ENCODE peak calls at places on chromosomes 12 and 14, in four cellular contexts. One of them, this sample, is unnamed.

GRCh38 chr14:70771781-70772212 is 37.5 kb downstream of the MAP3K9 start:
- DNase-seq in thyroid gland: no peak
- DNase-seq in BJ: no peak
- DNase-seq in Peyer's patch: no peak
- DNase-seq in this sample: no peak

GRCh38 chr14:87869619-87870583 is 123.1 kb downstream of the GALC start:
- DNase-seq in thyroid gland: no peak
- DNase-seq in BJ: peak; percentile 54
- DNase-seq in Peyer's patch: no peak
- DNase-seq in this sample: peak; percentile 81

GRCh38 chr12:29275834-29276233 is 105.1 kb downstream of the ERGIC2 start:
- DNase-seq in thyroid gland: no peak
- DNase-seq in BJ: no peak
- DNase-seq in Peyer's patch: no peak
- DNase-seq in this sample: no peak

GRCh38 chr12:59820594-59821011 is 224.8 kb downstream of the SLC16A7 start:
- DNase-seq in thyroid gland: no peak
- DNase-seq in BJ: peak; percentile 39
- DNase-seq in Peyer's patch: no peak
- DNase-seq in this sample: no peak

GRCh38 chr12:5083955-5084849 is 40.5 kb downstream of the KCNA5 start:
- DNase-seq in thyroid gland: no peak
- DNase-seq in BJ: peak; percentile 10
- DNase-seq in Peyer's patch: no peak
- DNase-seq in this sample: peak; percentile 4

GRCh38 chr14:104657114-104657524 is 32.3 kb upstream of the INF2 start:
- DNase-seq in thyroid gland: no peak
- DNase-seq in BJ: no peak
- DNase-seq in Peyer's patch: no peak
- DNase-seq in this sample: no peak

GRCh38 chr14:61547186-61548121 is 147.9 kb upstream of the HIF1A start:
- DNase-seq in thyroid gland: no peak
- DNase-seq in BJ: no peak
- DNase-seq in Peyer's patch: no peak
- DNase-seq in this sample: no peak

GRCh38 chr12:116863275-116863767 is 17.9 kb downstream of the HRK start:
- DNase-seq in thyroid gland: no peak
- DNase-seq in BJ: peak; percentile 41
- DNase-seq in Peyer's patch: no peak
- DNase-seq in this sample: no peak

GRCh38 chr14:31864937-31865855 is 211.9 kb upstream of the ARHGAP5 start:
- DNase-seq in thyroid gland: no peak
- DNase-seq in BJ: no peak
- DNase-seq in Peyer's patch: no peak
- DNase-seq in this sample: no peak

GRCh38 chr14:95490727-95491451 is 25.6 kb downstream of the SYNE3 start:
- DNase-seq in thyroid gland: no peak
- DNase-seq in BJ: no peak
- DNase-seq in Peyer's patch: peak; percentile 68
- DNase-seq in this sample: no peak

GRCh38 chr12:53770281-53770680 is 18.5 kb upstream of the CISTR start:
- DNase-seq in thyroid gland: no peak
- DNase-seq in BJ: peak; percentile 96
- DNase-seq in Peyer's patch: no peak
- DNase-seq in this sample: peak; percentile 19

GRCh38 chr12:3176754-3177153 is 99.6 kb downstream of the TSPAN9 start:
- DNase-seq in thyroid gland: no peak
- DNase-seq in BJ: no peak
- DNase-seq in Peyer's patch: no peak
- DNase-seq in this sample: no peak

GRCh38 chr12:55728185-55728931 is 451 bp downstream of the CD63 start:
- DNase-seq in thyroid gland: peak; percentile 88
- DNase-seq in BJ: no peak
- DNase-seq in Peyer's patch: peak; percentile 83
- DNase-seq in this sample: no peak

GRCh38 chr12:107564946-107565345 is 120.7 kb upstream of the PWP1 start:
- DNase-seq in thyroid gland: peak; percentile 41
- DNase-seq in BJ: no peak
- DNase-seq in Peyer's patch: no peak
- DNase-seq in this sample: no peak

GRCh38 chr14:70822706-70823185 is 13.4 kb upstream of the MAP3K9 start:
- DNase-seq in thyroid gland: peak; percentile 39
- DNase-seq in BJ: no peak
- DNase-seq in Peyer's patch: peak; percentile 81
- DNase-seq in this sample: no peak

GRCh38 chr12:106289196-106289681 is 13.3 kb upstream of the TCP11L2 start:
- DNase-seq in thyroid gland: no peak
- DNase-seq in BJ: no peak
- DNase-seq in Peyer's patch: no peak
- DNase-seq in this sample: no peak

GRCh38 chr12:31322651-31323248 is 3.2 kb downstream of the SINHCAF start:
- DNase-seq in thyroid gland: no peak
- DNase-seq in BJ: no peak
- DNase-seq in Peyer's patch: no peak
- DNase-seq in this sample: no peak

GRCh38 chr12:22797686-22798085 is 172.7 kb downstream of the ETNK1 start:
- DNase-seq in thyroid gland: no peak
- DNase-seq in BJ: no peak
- DNase-seq in Peyer's patch: no peak
- DNase-seq in this sample: no peak

GRCh38 chr14:93950948-93951668 is 24.0 kb downstream of the FAM181A start:
- DNase-seq in thyroid gland: no peak
- DNase-seq in BJ: no peak
- DNase-seq in Peyer's patch: no peak
- DNase-seq in this sample: no peak

GRCh38 chr12:80589091-80589490 is 118.3 kb upstream of the MYF6 start:
- DNase-seq in thyroid gland: no peak
- DNase-seq in BJ: no peak
- DNase-seq in Peyer's patch: no peak
- DNase-seq in this sample: no peak

GRCh38 chr12:29066061-29066588 is 83.0 kb upstream of the FAR2 start:
- DNase-seq in thyroid gland: no peak
- DNase-seq in BJ: no peak
- DNase-seq in Peyer's patch: no peak
- DNase-seq in this sample: no peak

GRCh38 chr14:89486961-89487360 is 69.9 kb upstream of the FOXN3 start:
- DNase-seq in thyroid gland: no peak
- DNase-seq in BJ: no peak
- DNase-seq in Peyer's patch: no peak
- DNase-seq in this sample: no peak

GRCh38 chr14:89493406-89493805 is 76.4 kb upstream of the FOXN3 start:
- DNase-seq in thyroid gland: no peak
- DNase-seq in BJ: no peak
- DNase-seq in Peyer's patch: no peak
- DNase-seq in this sample: no peak

GRCh38 chr14:89491701-89492381 is 74.8 kb upstream of the FOXN3 start:
- DNase-seq in thyroid gland: no peak
- DNase-seq in BJ: no peak
- DNase-seq in Peyer's patch: no peak
- DNase-seq in this sample: no peak

GRCh38 chr14:89486505-89486904 is 69.5 kb upstream of the FOXN3 start:
- DNase-seq in thyroid gland: no peak
- DNase-seq in BJ: no peak
- DNase-seq in Peyer's patch: no peak
- DNase-seq in this sample: no peak

GRCh38 chr14:89489796-89490506 is 72.9 kb upstream of the FOXN3 start:
- DNase-seq in thyroid gland: no peak
- DNase-seq in BJ: no peak
- DNase-seq in Peyer's patch: no peak
- DNase-seq in this sample: no peak
- H3K4me3 ChIP-seq in thyroid gland: no peak overlapping the region
- H3K4me3 ChIP-seq in BJ: peak overlapping the region; percentile 12
- H3K4me3 ChIP-seq in Peyer's patch: no peak overlapping the region
- H3K4me3 ChIP-seq in this sample: no peak overlapping the region

DNA sequence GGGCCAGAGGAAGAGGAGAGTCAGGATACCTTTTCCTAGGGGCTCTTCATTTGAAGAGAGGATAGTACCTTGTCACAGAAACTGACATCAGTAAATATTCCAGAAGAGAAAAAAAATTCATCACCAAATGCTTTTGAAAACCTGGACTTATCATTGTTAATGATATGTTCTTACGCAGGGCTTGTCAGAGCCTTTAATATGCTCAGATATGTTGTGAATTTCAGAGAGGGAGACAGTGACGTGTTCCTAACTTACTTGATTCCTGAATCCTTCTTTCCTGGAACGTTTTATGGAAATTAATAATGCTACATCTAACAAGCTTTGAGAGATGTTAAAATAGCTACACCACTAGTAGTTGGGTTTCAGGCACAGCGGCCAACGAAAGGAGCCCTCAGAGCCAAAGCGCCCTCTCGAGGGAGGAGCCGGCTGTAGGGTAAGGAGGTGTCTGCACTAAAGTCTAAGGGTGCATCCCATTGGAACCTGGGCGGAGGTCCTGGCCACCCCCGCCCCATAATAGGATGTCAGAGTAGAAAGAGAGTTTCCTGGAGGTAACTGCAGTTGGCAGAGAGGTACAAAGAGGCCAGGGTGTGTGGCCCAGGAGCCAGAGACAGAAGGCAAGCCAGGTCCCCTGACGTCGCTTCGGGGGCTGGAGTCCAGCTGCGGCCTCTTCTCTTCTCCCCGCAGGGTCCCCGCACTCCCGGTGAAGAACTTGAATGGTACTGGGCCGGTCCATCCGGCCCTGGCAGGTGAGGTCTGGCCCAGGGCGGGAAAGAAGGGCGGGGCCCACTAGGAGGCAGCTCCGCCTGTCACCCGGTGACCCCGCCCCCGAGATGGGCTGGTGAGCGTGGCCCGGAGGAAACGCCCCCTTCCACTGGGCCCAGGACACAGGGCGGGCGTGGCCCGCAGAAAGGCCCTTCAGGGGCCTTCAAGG is 36.2 kb downstream of the DTX1 start:
- DNase-seq in thyroid gland: peak; percentile 83
- DNase-seq in BJ: no peak
- DNase-seq in Peyer's patch: peak; percentile 72
- DNase-seq in this sample: no peak
- TF ChIP-seq CTCF in thyroid gland: no peak
- TF ChIP-seq CTCF in BJ: no peak
- TF ChIP-seq CTCF in Peyer's patch: no peak
- TF ChIP-seq CTCF in this sample: peak; percentile 40

GRCh38 chr14:77580477-77580876 is 36.0 kb downstream of the SPTLC2 start:
- DNase-seq in thyroid gland: peak; percentile 51
- DNase-seq in BJ: no peak
- DNase-seq in Peyer's patch: no peak
- DNase-seq in this sample: no peak

GRCh38 chr14:77582511-77582910 is 33.9 kb downstream of the SPTLC2 start:
- DNase-seq in thyroid gland: no peak
- DNase-seq in BJ: no peak
- DNase-seq in Peyer's patch: no peak
- DNase-seq in this sample: no peak

GRCh38 chr14:77579760-77580159 is 36.7 kb downstream of the SPTLC2 start:
- DNase-seq in thyroid gland: no peak
- DNase-seq in BJ: peak; percentile 54
- DNase-seq in Peyer's patch: no peak
- DNase-seq in this sample: no peak

GRCh38 chr14:77579065-77579464 is 37.4 kb downstream of the SPTLC2 start:
- DNase-seq in thyroid gland: no peak
- DNase-seq in BJ: peak; percentile 69
- DNase-seq in Peyer's patch: no peak
- DNase-seq in this sample: no peak

GRCh38 chr14:77580964-77581505 is 35.4 kb downstream of the SPTLC2 start:
- DNase-seq in thyroid gland: no peak
- DNase-seq in BJ: peak; percentile 26
- DNase-seq in Peyer's patch: no peak
- DNase-seq in this sample: no peak
- H3K4me3 ChIP-seq in thyroid gland: no peak overlapping the region
- H3K4me3 ChIP-seq in BJ: no peak overlapping the region
- H3K4me3 ChIP-seq in Peyer's patch: no peak overlapping the region
- H3K4me3 ChIP-seq in this sample: peak overlapping the region; percentile 1

DNA sequence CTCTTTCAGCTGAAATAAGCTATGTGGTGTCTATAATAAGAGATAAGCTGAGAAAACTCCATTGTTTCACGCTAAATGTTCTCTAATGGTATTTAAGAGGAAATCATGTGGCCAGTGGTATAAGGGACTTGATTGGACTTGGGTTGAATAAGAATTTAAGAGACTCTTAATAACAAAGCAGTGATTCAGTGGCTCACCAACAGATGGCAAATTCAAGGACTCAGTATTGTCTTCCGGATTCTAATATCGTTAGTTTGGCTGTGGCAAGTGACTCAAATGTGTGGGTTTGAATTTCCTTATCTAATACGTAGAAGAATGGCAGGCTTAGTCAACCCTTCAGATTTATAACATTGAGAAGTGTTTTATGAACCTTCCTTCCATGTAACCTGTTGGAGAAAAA is 49.1 kb upstream of the KCNH3 start:
- DNase-seq in thyroid gland: no peak
- DNase-seq in BJ: peak; percentile 11
- DNase-seq in Peyer's patch: no peak
- DNase-seq in this sample: no peak
- TF ChIP-seq CTCF in thyroid gland: no peak
- TF ChIP-seq CTCF in BJ: no peak
- TF ChIP-seq CTCF in Peyer's patch: no peak
- TF ChIP-seq CTCF in this sample: no peak

GRCh38 chr12:57737467-57738141 is 938 bp downstream of the AGAP2 start:
- DNase-seq in thyroid gland: no peak
- DNase-seq in BJ: no peak
- DNase-seq in Peyer's patch: peak; percentile 46
- DNase-seq in this sample: no peak
- H3K4me3 ChIP-seq in thyroid gland: no peak overlapping the region
- H3K4me3 ChIP-seq in BJ: peak overlapping the region; percentile 22
- H3K4me3 ChIP-seq in Peyer's patch: peak overlapping the region; percentile 12
- H3K4me3 ChIP-seq in this sample: peak overlapping the region; percentile 4

GRCh38 chr12:94795520-94795919 is 145.2 kb upstream of the TMCC3 start:
- DNase-seq in thyroid gland: peak; percentile 55
- DNase-seq in BJ: peak; percentile 15
- DNase-seq in Peyer's patch: no peak
- DNase-seq in this sample: peak; percentile 46
- TF ChIP-seq CTCF in thyroid gland: no peak
- TF ChIP-seq CTCF in BJ: peak; percentile 20
- TF ChIP-seq CTCF in Peyer's patch: no peak
- TF ChIP-seq CTCF in this sample: peak; percentile 27

GRCh38 chr12:104459556-104459909 is 2.8 kb downstream of the CHST11 start:
- DNase-seq in thyroid gland: no peak
- DNase-seq in BJ: no peak
- DNase-seq in Peyer's patch: no peak
- DNase-seq in this sample: no peak
- H3K4me3 ChIP-seq in thyroid gland: no peak overlapping the region
- H3K4me3 ChIP-seq in BJ: no peak overlapping the region
- H3K4me3 ChIP-seq in Peyer's patch: peak overlapping the region; percentile 99
- H3K4me3 ChIP-seq in this sample: peak overlapping the region; percentile 95

DNA sequence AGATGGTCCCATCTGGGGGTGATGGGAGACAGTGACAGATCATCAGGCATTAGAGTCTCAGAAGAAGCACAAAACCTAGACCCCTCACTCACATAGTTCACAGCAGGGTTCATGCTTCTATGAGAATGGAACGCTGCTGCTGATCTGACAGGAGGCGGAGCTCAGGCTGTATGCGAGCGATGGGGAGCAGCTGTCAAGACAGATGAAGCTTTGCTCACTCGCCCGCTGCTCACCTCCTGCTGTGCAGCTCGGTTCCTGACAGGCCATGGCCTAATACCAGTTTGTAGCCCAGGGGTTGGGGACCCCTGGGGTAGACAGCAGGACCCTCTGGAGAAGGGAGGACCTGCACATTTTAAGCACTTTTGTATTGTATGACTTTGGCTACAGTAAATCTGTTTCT is 111.2 kb downstream of the LGMN start:
- DNase-seq in thyroid gland: no peak
- DNase-seq in BJ: no peak
- DNase-seq in Peyer's patch: no peak
- DNase-seq in this sample: no peak
- TF ChIP-seq CTCF in thyroid gland: no peak
- TF ChIP-seq CTCF in BJ: no peak
- TF ChIP-seq CTCF in Peyer's patch: no peak
- TF ChIP-seq CTCF in this sample: no peak